ENCODE peak calls at places on chromosomes 6 and 20, in six cellular contexts. One of them, this sample, is unnamed. For H3K36me3 and H3K9me3, the result is how much of the 10 kb centered on the place peaks cover.

GRCh38 chr6:41702089-41702745 is 33.2 kb downstream of the TFEB start:
- DNase-seq in astrocyte: no peak
- DNase-seq in adrenal gland: no peak
- DNase-seq in stomach: no peak
- DNase-seq in heart left ventricle: no peak
- DNase-seq in mesenchymal stem cell: no peak
- DNase-seq in this sample: no peak

GRCh38 chr20:62726276-62726675 is 17.6 kb downstream of the NTSR1 start:
- DNase-seq in astrocyte: no peak
- DNase-seq in adrenal gland: no peak
- DNase-seq in stomach: no peak
- DNase-seq in heart left ventricle: no peak
- DNase-seq in mesenchymal stem cell: no peak
- DNase-seq in this sample: no peak

GRCh38 chr6:37624606-37625574 is 72.8 kb downstream of the MDGA1 start:
- DNase-seq in astrocyte: no peak
- DNase-seq in adrenal gland: peak
- DNase-seq in stomach: peak
- DNase-seq in heart left ventricle: peak
- DNase-seq in mesenchymal stem cell: no peak
- DNase-seq in this sample: no peak

GRCh38 chr20:2799688-2800589 is 488 bp downstream of the CPXM1 start:
- DNase-seq in astrocyte: no peak
- DNase-seq in adrenal gland: no peak
- DNase-seq in stomach: no peak
- DNase-seq in heart left ventricle: no peak
- DNase-seq in mesenchymal stem cell: peak
- DNase-seq in this sample: peak

GRCh38 chr6:160167547-160168391 is 46.2 kb downstream of the SLC22A1 start:
- DNase-seq in astrocyte: no peak
- DNase-seq in adrenal gland: no peak
- DNase-seq in stomach: no peak
- DNase-seq in heart left ventricle: no peak
- DNase-seq in mesenchymal stem cell: no peak
- DNase-seq in this sample: no peak

GRCh38 chr6:43570876-43571441 is 4.9 kb downstream of the XPO5 start:
- DNase-seq in astrocyte: peak
- DNase-seq in adrenal gland: no peak
- DNase-seq in stomach: no peak
- DNase-seq in heart left ventricle: no peak
- DNase-seq in mesenchymal stem cell: peak
- DNase-seq in this sample: no peak

GRCh38 chr6:1609662-1610496 is at the start of gene FOXC1:
- DNase-seq in astrocyte: peak
- DNase-seq in adrenal gland: peak
- DNase-seq in stomach: peak
- DNase-seq in heart left ventricle: peak
- DNase-seq in mesenchymal stem cell: peak
- DNase-seq in this sample: peak

GRCh38 chr6:105649192-105649591 is 246.3 kb upstream of the PREP start:
- DNase-seq in astrocyte: no peak
- DNase-seq in adrenal gland: no peak
- DNase-seq in stomach: no peak
- DNase-seq in heart left ventricle: no peak
- DNase-seq in mesenchymal stem cell: no peak
- DNase-seq in this sample: no peak

GRCh38 chr20:60512436-60512835 is 554.2 kb downstream of the CDH26 start:
- DNase-seq in astrocyte: peak
- DNase-seq in adrenal gland: no peak
- DNase-seq in stomach: no peak
- DNase-seq in heart left ventricle: no peak
- DNase-seq in mesenchymal stem cell: no peak
- DNase-seq in this sample: peak

DNA sequence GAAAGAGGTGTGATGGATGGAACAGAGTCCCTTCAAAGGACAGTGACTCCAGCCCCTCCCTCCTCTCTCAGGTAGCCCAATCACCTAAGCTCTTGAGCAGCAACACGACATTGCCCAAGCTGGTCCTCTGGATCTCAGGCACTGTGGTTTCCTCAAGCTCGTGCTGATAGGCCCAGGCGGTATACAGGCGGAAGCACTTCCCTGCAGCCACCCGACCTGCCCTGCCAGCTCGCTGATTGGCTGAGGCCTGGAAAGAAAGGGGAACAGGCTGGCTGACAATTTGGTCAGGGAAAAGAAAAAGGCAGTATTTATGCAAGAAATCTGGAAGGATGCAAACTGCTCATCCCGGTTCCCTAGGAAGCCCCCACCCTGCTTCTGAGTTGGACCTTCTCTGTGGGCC is 9.6 kb downstream of the C6orf136 start:
- DNase-seq in astrocyte: no peak
- DNase-seq in adrenal gland: no peak
- DNase-seq in stomach: no peak
- DNase-seq in heart left ventricle: no peak
- DNase-seq in mesenchymal stem cell: no peak
- DNase-seq in this sample: no peak
- H3K36me3 ChIP-seq in astrocyte: half or more
- H3K36me3 ChIP-seq in adrenal gland: under half
- H3K36me3 ChIP-seq in stomach: half or more
- H3K36me3 ChIP-seq in heart left ventricle: half or more
- H3K36me3 ChIP-seq in mesenchymal stem cell: half or more
- H3K36me3 ChIP-seq in this sample: under half

GRCh38 chr20:32902456-32903420 is 44.0 kb downstream of the EFCAB8 start:
- DNase-seq in astrocyte: peak
- DNase-seq in adrenal gland: peak
- DNase-seq in stomach: peak
- DNase-seq in heart left ventricle: peak
- DNase-seq in mesenchymal stem cell: peak
- DNase-seq in this sample: peak
- H3K4me3 ChIP-seq in astrocyte: no peak
- H3K4me3 ChIP-seq in adrenal gland: no peak
- H3K4me3 ChIP-seq in stomach: no peak
- H3K4me3 ChIP-seq in heart left ventricle: no peak
- H3K4me3 ChIP-seq in mesenchymal stem cell: no peak
- H3K4me3 ChIP-seq in this sample: no peak

DNA sequence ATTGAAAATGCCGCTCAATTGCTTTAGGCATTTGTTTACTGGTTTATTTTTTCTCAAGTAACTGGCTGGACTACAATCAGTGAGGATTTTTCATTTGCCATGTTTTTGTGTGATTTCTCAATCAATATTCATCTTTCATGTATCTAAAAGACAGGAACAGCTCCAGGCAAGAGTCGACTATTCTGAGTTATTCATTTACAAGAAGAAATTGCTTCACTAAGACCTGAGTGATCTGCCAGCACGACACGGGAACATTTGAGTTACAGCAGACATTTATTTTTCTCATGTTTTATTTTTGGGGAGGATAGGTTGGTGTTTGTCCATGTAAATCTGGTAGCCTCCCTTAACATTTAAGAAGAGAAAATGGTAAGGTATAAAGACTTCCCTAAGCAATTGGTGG is 124.1 kb downstream of the CBLN4 start:
- DNase-seq in astrocyte: no peak
- DNase-seq in adrenal gland: no peak
- DNase-seq in stomach: no peak
- DNase-seq in heart left ventricle: no peak
- DNase-seq in mesenchymal stem cell: no peak
- DNase-seq in this sample: no peak
- H3K9me3 ChIP-seq in astrocyte: under half
- H3K9me3 ChIP-seq in adrenal gland: under half
- H3K9me3 ChIP-seq in stomach: under half
- H3K9me3 ChIP-seq in heart left ventricle: under half
- H3K9me3 ChIP-seq in mesenchymal stem cell: under half
- H3K9me3 ChIP-seq in this sample: under half

GRCh38 chr20:49106332-49106731 is 60.2 kb downstream of the CSE1L start:
- DNase-seq in astrocyte: no peak
- DNase-seq in adrenal gland: no peak
- DNase-seq in stomach: no peak
- DNase-seq in heart left ventricle: no peak
- DNase-seq in mesenchymal stem cell: no peak
- DNase-seq in this sample: no peak
- H3K36me3 ChIP-seq in astrocyte: under half
- H3K36me3 ChIP-seq in adrenal gland: under half
- H3K36me3 ChIP-seq in stomach: under half
- H3K36me3 ChIP-seq in heart left ventricle: under half
- H3K36me3 ChIP-seq in mesenchymal stem cell: half or more
- H3K36me3 ChIP-seq in this sample: half or more

This sample was measured in MG63.